ENCODE peak calls at places on chromosome 3, in nine cellular contexts. X is ovary, V is pancreas, C is brain microvascular endothelial cell, O is cardiac muscle cell, S is PC-9, Z is body of pancreas, A is left ventricle myocardium inferior, Y is upper lobe of right lung. K is an unnamed sample.
A peak's percentile ranks its signal among the peaks of the same experiment; 100 is the strongest.

GRCh38 chr3:72289708-72290104 is 504.8 kb upstream of the PROK2 start:
- DNase-seq in S (no peak), A (no peak), X (no peak), C (no peak), Y (no peak), O (no peak), Z (no peak), V (no peak), K (no peak)

GRCh38 chr3:151226088-151226563 is 23.1 kb upstream of the GPR171 start:
- DNase-seq in V (no peak), Y (no peak), C (peak; percentile 92), O (peak; percentile 82), X (no peak), S (peak; percentile 2), A (no peak), Z (no peak), K (peak; percentile 61)

GRCh38 chr3:106819445-106819844 is 557.8 kb upstream of the CCDC54 start:
- DNase-seq in C (no peak), S (no peak), A (no peak), O (no peak), Z (no peak), X (no peak), V (no peak), Y (no peak), K (no peak)

GRCh38 chr3:157876556-157876955 is 229.7 kb downstream of the SHOX2 start:
- DNase-seq in S (no peak), O (no peak), Z (no peak), A (no peak), X (no peak), C (no peak), V (no peak), Y (no peak), K (no peak)

GRCh38 chr3:102748646-102749045 is 313.8 kb downstream of the ZPLD1 start:
- DNase-seq in Y (no peak), A (no peak), V (no peak), S (no peak), C (no peak), Z (no peak), X (no peak), O (no peak), K (no peak)

GRCh38 chr3:157176108-157176507 is 16.2 kb upstream of the CCNL1 start:
- DNase-seq in X (no peak), Z (no peak), C (no peak), V (no peak), Y (no peak), O (no peak), S (no peak), A (no peak), K (no peak)

GRCh38 chr3:59313365-59313764 is 263.5 kb upstream of the CFAP20DC start:
- DNase-seq in O (peak; percentile 63), X (peak; percentile 66), S (no peak), V (peak; percentile 74), A (peak; percentile 51), C (peak; percentile 28), Z (peak; percentile 75), Y (peak; percentile 69), K (no peak)

GRCh38 chr3:32238816-32239637 is 547 bp downstream of the CMTM8 start:
- DNase-seq in S (peak; percentile 26), X (peak; percentile 38), O (peak; percentile 41), Z (peak; percentile 81), Y (peak; percentile 76), A (peak; percentile 43), C (no peak), V (peak; percentile 53), K (no peak)

GRCh38 chr3:47583320-47584075 is 4.8 kb upstream of the CSPG5 start:
- DNase-seq in Y (no peak), X (no peak), O (no peak), S (no peak), V (no peak), A (no peak), Z (no peak), C (no peak), K (no peak)

GRCh38 chr3:52481819-52482521 is 13.2 kb upstream of the STAB1 start:
- DNase-seq in C (no peak), O (peak; percentile 28), A (no peak), Z (peak; percentile 30), S (no peak), Y (peak; percentile 68), V (no peak), X (peak; percentile 65), K (no peak)

GRCh38 chr3:52477076-52477895 is 17.9 kb upstream of the STAB1 start:
- DNase-seq in V (no peak), A (no peak), S (no peak), Z (no peak), X (no peak), C (no peak), O (no peak), Y (peak; percentile 50), K (no peak)

GRCh38 chr3:52479037-52479875 is 15.9 kb upstream of the STAB1 start:
- DNase-seq in Y (no peak), O (no peak), V (no peak), S (no peak), Z (no peak), C (no peak), X (no peak), A (no peak), K (no peak)

GRCh38 chr3:52480768-52481715 is 14.1 kb upstream of the STAB1 start:
- DNase-seq in S (no peak), X (peak; percentile 74), V (no peak), O (no peak), A (no peak), Z (no peak), Y (peak; percentile 52), C (no peak), K (no peak)

DNA sequence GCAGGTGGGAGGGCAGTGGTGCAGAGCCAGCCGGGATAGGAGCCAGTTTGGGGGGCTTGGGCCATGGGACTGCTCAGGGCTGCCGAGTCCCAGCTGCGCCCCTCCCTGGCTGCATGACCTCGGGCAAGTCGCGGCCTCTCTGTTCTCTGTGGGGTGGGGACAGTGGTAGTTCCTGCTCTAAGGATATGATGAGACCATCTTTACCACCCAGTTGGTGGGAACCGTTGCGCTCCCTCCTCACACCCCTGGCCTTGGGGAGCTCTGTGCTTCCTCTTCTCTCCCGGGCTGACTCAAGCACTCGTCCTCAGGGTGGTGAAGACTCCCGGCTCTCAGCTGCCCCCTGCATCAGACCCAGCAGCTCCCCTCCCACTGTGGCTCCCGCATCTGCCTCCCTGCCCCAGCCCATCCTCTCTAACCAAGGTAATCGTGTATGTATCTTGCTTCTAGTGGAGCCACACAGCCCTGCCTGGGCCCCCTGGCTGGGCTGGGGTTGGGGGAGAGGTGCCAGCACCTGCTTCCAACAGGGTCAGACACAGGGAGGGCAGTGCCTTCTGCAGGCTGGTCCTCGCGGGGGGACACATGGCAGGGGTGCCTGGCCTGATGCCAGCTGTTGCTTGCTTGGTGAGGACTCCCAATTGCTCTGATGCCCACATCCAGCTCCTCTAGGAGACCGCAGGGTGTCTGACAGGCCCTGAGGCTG is 15.1 kb upstream of the STAB1 start:
- DNase-seq in V (no peak), A (no peak), O (no peak), X (no peak), S (no peak), Y (peak; percentile 58), C (no peak), Z (no peak), K (no peak)
- H3K36me3 ChIP-seq in V (peaks cover 36% of the 10 kb centered on the region), A (peaks cover 80% of the 10 kb centered on the region), O (peaks cover 71% of the 10 kb centered on the region), X (no peaks in the 10 kb centered on the region), S (no peaks in the 10 kb centered on the region), Y (peaks cover 81% of the 10 kb centered on the region), C (peaks cover 64% of the 10 kb centered on the region), Z (no peaks in the 10 kb centered on the region), K (peaks cover 14% of the 10 kb centered on the region)

GRCh38 chr3:179076243-179077027 is 4.8 kb upstream of the ZMAT3 start:
- DNase-seq in C (no peak), A (no peak), Y (no peak), S (no peak), Z (no peak), O (no peak), X (no peak), V (no peak), K (no peak)

GRCh38 chr3:179082416-179082815 is 10.8 kb upstream of the ZMAT3 start:
- DNase-seq in V (no peak), S (no peak), X (no peak), O (no peak), Y (no peak), A (no peak), C (no peak), Z (no peak), K (no peak)

GRCh38 chr3:179083977-179084376 is 12.4 kb upstream of the ZMAT3 start:
- DNase-seq in Y (no peak), V (no peak), X (no peak), A (no peak), C (no peak), O (no peak), S (no peak), Z (no peak), K (no peak)

GRCh38 chr3:179081885-179082284 is 10.3 kb upstream of the ZMAT3 start:
- DNase-seq in V (no peak), X (no peak), Z (no peak), A (no peak), O (no peak), Y (no peak), S (no peak), C (no peak), K (no peak)

DNA sequence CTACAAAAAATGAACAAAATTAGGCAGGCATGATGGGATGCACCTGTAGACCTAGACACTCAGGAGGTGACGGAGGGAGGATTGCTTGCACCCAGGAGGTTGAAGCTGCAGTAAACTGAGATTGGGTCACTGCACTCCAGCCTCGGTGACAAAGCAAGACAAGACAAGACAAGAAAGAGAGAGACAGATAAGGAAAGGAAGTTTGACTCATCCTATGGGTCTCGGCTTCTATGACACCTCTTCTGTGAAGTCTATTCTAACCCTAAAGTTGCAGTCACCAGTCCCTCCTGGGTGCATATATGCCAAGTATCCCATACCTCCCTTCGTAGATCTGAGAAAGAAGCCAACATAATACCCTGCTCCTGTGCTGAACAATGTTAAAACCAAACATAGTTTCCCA is 7.9 kb upstream of the ZMAT3 start:
- DNase-seq in O (no peak), X (no peak), Z (no peak), S (no peak), C (no peak), V (no peak), A (no peak), Y (no peak), K (no peak)
- TF ChIP-seq CTCF in O (no peak), X (no peak), Z (no peak), S (no peak), C (no peak), V (no peak), A (no peak), Y (no peak), K (no peak)

GRCh38 chr3:95514260-95514659 is 1300.1 kb upstream of the EPHA6 start:
- DNase-seq in Z (no peak), X (no peak), O (no peak), C (no peak), S (no peak), A (no peak), Y (no peak), V (no peak), K (no peak)

GRCh38 chr3:95508124-95508523 is 1306.3 kb upstream of the EPHA6 start:
- DNase-seq in C (no peak), X (no peak), Y (no peak), A (no peak), O (no peak), S (no peak), V (no peak), Z (no peak), K (no peak)

GRCh38 chr3:95511915-95512314 is 1302.5 kb upstream of the EPHA6 start:
- DNase-seq in C (no peak), Z (no peak), O (no peak), A (no peak), Y (no peak), V (no peak), X (no peak), S (no peak), K (no peak)
- H3K36me3 ChIP-seq in C (no peaks in the 10 kb centered on the region), Z (no peaks in the 10 kb centered on the region), O (no peaks in the 10 kb centered on the region), A (no peaks in the 10 kb centered on the region), Y (no peaks in the 10 kb centered on the region), V (no peaks in the 10 kb centered on the region), X (no peaks in the 10 kb centered on the region), S (no peaks in the 10 kb centered on the region), K (no peaks in the 10 kb centered on the region)

GRCh38 chr3:42711491-42712343 is 9.1 kb upstream of the HHATL start:
- DNase-seq in V (peak; percentile 6), X (no peak), O (no peak), S (no peak), Y (peak; percentile 36), Z (no peak), C (no peak), A (peak; percentile 5), K (no peak)
- TF ChIP-seq CTCF in V (no peak), X (no peak), O (no peak), S (no peak), Y (no peak), Z (no peak), C (peak; percentile 47), A (no peak), K (no peak)